ENCODE peak calls at places on chromosomes 11 and 22, in six cellular contexts. One of them, this sample, is unnamed.

GRCh38 chr22:49660794-49661781 is 166.6 kb downstream of the BRD1 start:
- DNase-seq in tibial artery: peak; percentile 56
- DNase-seq in lower lobe of right lung: peak; percentile 37
- DNase-seq in cardiac muscle cell: no peak
- DNase-seq in SK-N-SH: no peak
- DNase-seq in stomach: no peak
- DNase-seq in this sample: no peak

GRCh38 chr11:10261821-10262220 is 32.2 kb downstream of the SBF2 start:
- DNase-seq in stomach: no peak
- DNase-seq in tibial artery: no peak
- DNase-seq in lower lobe of right lung: no peak
- DNase-seq in cardiac muscle cell: no peak
- DNase-seq in SK-N-SH: no peak
- DNase-seq in this sample: no peak

GRCh38 chr11:33941637-33942160 is 49.8 kb upstream of the LMO2 start:
- DNase-seq in stomach: no peak
- DNase-seq in lower lobe of right lung: no peak
- DNase-seq in SK-N-SH: peak; percentile 56
- DNase-seq in tibial artery: no peak
- DNase-seq in cardiac muscle cell: no peak
- DNase-seq in this sample: no peak

GRCh38 chr11:37914859-37915258 is 1316.8 kb upstream of the RAG2 start:
- DNase-seq in SK-N-SH: peak; percentile 7
- DNase-seq in tibial artery: no peak
- DNase-seq in cardiac muscle cell: no peak
- DNase-seq in stomach: no peak
- DNase-seq in lower lobe of right lung: no peak
- DNase-seq in this sample: no peak

GRCh38 chr22:46036558-46037408 is 59.8 kb upstream of the WNT7B start:
- DNase-seq in tibial artery: peak; percentile 73
- DNase-seq in stomach: peak; percentile 58
- DNase-seq in SK-N-SH: peak; percentile 69
- DNase-seq in cardiac muscle cell: peak; percentile 39
- DNase-seq in lower lobe of right lung: no peak
- DNase-seq in this sample: peak; percentile 40

GRCh38 chr22:39308614-39309363 is 10.6 kb downstream of the RPL3 start:
- DNase-seq in stomach: peak; percentile 59
- DNase-seq in tibial artery: peak; percentile 90
- DNase-seq in lower lobe of right lung: peak; percentile 69
- DNase-seq in cardiac muscle cell: no peak
- DNase-seq in SK-N-SH: no peak
- DNase-seq in this sample: no peak

GRCh38 chr11:131668867-131669780 is 298.7 kb downstream of the NTM start:
- DNase-seq in tibial artery: peak; percentile 52
- DNase-seq in lower lobe of right lung: peak; percentile 61
- DNase-seq in cardiac muscle cell: peak; percentile 67
- DNase-seq in stomach: peak; percentile 40
- DNase-seq in SK-N-SH: peak; percentile 60
- DNase-seq in this sample: no peak

GRCh38 chr11:77250881-77251640 is 50.4 kb downstream of the GDPD4 start:
- DNase-seq in cardiac muscle cell: no peak
- DNase-seq in SK-N-SH: no peak
- DNase-seq in stomach: no peak
- DNase-seq in tibial artery: no peak
- DNase-seq in lower lobe of right lung: no peak
- DNase-seq in this sample: no peak

GRCh38 chr22:27192135-27192900 is 534.9 kb downstream of the MIAT start:
- DNase-seq in SK-N-SH: no peak
- DNase-seq in lower lobe of right lung: no peak
- DNase-seq in cardiac muscle cell: no peak
- DNase-seq in stomach: no peak
- DNase-seq in tibial artery: no peak
- DNase-seq in this sample: no peak

GRCh38 chr11:113384551-113384950 is 3.0 kb upstream of the ANKK1 start:
- DNase-seq in SK-N-SH: no peak
- DNase-seq in lower lobe of right lung: no peak
- DNase-seq in tibial artery: no peak
- DNase-seq in cardiac muscle cell: peak; percentile 17
- DNase-seq in stomach: no peak
- DNase-seq in this sample: no peak

GRCh38 chr22:17665248-17665647 is 26.7 kb downstream of the BCL2L13 start:
- DNase-seq in SK-N-SH: no peak
- DNase-seq in lower lobe of right lung: no peak
- DNase-seq in stomach: no peak
- DNase-seq in tibial artery: no peak
- DNase-seq in cardiac muscle cell: no peak
- DNase-seq in this sample: no peak
- H3K9me3 ChIP-seq in SK-N-SH: no peaks in the 10 kb centered on the region
- H3K9me3 ChIP-seq in lower lobe of right lung: no peaks in the 10 kb centered on the region
- H3K9me3 ChIP-seq in stomach: no peaks in the 10 kb centered on the region
- H3K9me3 ChIP-seq in tibial artery: no peaks in the 10 kb centered on the region
- H3K9me3 ChIP-seq in cardiac muscle cell: no peaks in the 10 kb centered on the region
- H3K9me3 ChIP-seq in this sample: no peaks in the 10 kb centered on the region

GRCh38 chr11:60371854-60372253 is 6.5 kb upstream of the MS4A7 start:
- DNase-seq in lower lobe of right lung: no peak
- DNase-seq in tibial artery: no peak
- DNase-seq in SK-N-SH: no peak
- DNase-seq in cardiac muscle cell: no peak
- DNase-seq in stomach: no peak
- DNase-seq in this sample: no peak

GRCh38 chr11:60378359-60378758 is at the start of gene MS4A7:
- DNase-seq in SK-N-SH: no peak
- DNase-seq in tibial artery: peak; percentile 72
- DNase-seq in cardiac muscle cell: no peak
- DNase-seq in stomach: no peak
- DNase-seq in lower lobe of right lung: peak; percentile 70
- DNase-seq in this sample: no peak

GRCh38 chr11:60377737-60378136 is 595 bp upstream of the MS4A7 start:
- DNase-seq in SK-N-SH: no peak
- DNase-seq in lower lobe of right lung: peak; percentile 79
- DNase-seq in stomach: no peak
- DNase-seq in tibial artery: peak; percentile 81
- DNase-seq in cardiac muscle cell: no peak
- DNase-seq in this sample: no peak

GRCh38 chr11:60372767-60373166 is 5.6 kb upstream of the MS4A7 start:
- DNase-seq in cardiac muscle cell: no peak
- DNase-seq in lower lobe of right lung: no peak
- DNase-seq in tibial artery: no peak
- DNase-seq in SK-N-SH: no peak
- DNase-seq in stomach: no peak
- DNase-seq in this sample: no peak

GRCh38 chr11:60376601-60377000 is 1.7 kb upstream of the MS4A7 start:
- DNase-seq in tibial artery: no peak
- DNase-seq in lower lobe of right lung: no peak
- DNase-seq in stomach: no peak
- DNase-seq in cardiac muscle cell: no peak
- DNase-seq in SK-N-SH: no peak
- DNase-seq in this sample: no peak
- H3K9me3 ChIP-seq in tibial artery: no peaks in the 10 kb centered on the region
- H3K9me3 ChIP-seq in lower lobe of right lung: no peaks in the 10 kb centered on the region
- H3K9me3 ChIP-seq in stomach: no peaks in the 10 kb centered on the region
- H3K9me3 ChIP-seq in cardiac muscle cell: no peaks in the 10 kb centered on the region
- H3K9me3 ChIP-seq in SK-N-SH: no peaks in the 10 kb centered on the region
- H3K9me3 ChIP-seq in this sample: no peaks in the 10 kb centered on the region

GRCh38 chr22:47322854-47323253 is 560.4 kb downstream of the TBC1D22A start:
- DNase-seq in lower lobe of right lung: no peak
- DNase-seq in tibial artery: no peak
- DNase-seq in cardiac muscle cell: no peak
- DNase-seq in stomach: no peak
- DNase-seq in SK-N-SH: no peak
- DNase-seq in this sample: no peak

GRCh38 chr22:47324435-47324990 is 562.1 kb downstream of the TBC1D22A start:
- DNase-seq in lower lobe of right lung: no peak
- DNase-seq in cardiac muscle cell: no peak
- DNase-seq in SK-N-SH: no peak
- DNase-seq in tibial artery: no peak
- DNase-seq in stomach: no peak
- DNase-seq in this sample: no peak

GRCh38 chr22:47327241-47327640 is 564.8 kb downstream of the TBC1D22A start:
- DNase-seq in tibial artery: no peak
- DNase-seq in cardiac muscle cell: no peak
- DNase-seq in lower lobe of right lung: no peak
- DNase-seq in stomach: no peak
- DNase-seq in SK-N-SH: no peak
- DNase-seq in this sample: no peak

GRCh38 chr22:47323518-47323917 is 561.1 kb downstream of the TBC1D22A start:
- DNase-seq in lower lobe of right lung: no peak
- DNase-seq in SK-N-SH: no peak
- DNase-seq in stomach: no peak
- DNase-seq in cardiac muscle cell: no peak
- DNase-seq in tibial artery: no peak
- DNase-seq in this sample: no peak

GRCh38 chr22:47325249-47325648 is 562.8 kb downstream of the TBC1D22A start:
- DNase-seq in SK-N-SH: no peak
- DNase-seq in cardiac muscle cell: no peak
- DNase-seq in stomach: no peak
- DNase-seq in tibial artery: no peak
- DNase-seq in lower lobe of right lung: no peak
- DNase-seq in this sample: no peak
- H3K9me3 ChIP-seq in SK-N-SH: peaks cover 4% of the 10 kb centered on the region
- H3K9me3 ChIP-seq in cardiac muscle cell: no peaks in the 10 kb centered on the region
- H3K9me3 ChIP-seq in stomach: peaks cover 25% of the 10 kb centered on the region
- H3K9me3 ChIP-seq in tibial artery: peaks cover 19% of the 10 kb centered on the region
- H3K9me3 ChIP-seq in lower lobe of right lung: peaks cover 13% of the 10 kb centered on the region
- H3K9me3 ChIP-seq in this sample: peaks cover 5% of the 10 kb centered on the region

DNA sequence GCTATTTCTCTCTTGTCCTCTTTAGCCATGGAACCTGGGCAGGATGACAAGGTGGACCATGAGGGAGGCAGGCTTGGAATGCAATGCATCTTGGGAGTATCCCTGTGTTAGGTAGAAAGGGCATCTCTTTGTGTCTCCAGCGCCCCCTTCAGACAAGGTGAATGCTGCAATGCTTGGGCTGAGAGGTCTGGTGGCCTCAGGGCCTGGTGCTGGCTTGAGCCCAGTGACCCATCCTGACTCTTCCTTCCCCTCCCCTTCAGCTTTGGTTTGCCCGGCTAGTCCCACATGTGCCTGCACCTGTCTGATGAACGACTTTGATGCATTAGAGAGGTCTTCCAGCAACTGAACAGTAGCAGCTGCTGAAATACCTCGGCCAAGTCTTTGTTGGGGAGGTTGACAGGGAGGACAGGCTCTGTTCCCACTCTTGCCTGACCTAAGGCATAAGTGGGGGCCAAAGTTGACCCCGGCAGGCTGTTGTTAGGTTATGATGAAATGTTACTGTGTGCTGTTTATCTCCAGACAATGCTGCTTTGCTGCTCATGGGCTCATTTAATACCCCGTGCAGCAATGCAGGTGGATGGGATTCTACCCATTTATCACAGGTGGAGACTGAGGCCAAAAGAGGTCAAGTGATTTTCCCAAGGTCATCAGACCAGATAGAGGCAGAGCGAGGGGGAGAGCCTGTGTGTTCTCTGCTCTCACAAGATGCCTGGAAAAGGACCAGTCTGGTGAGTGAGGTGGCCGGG is 22.5 kb downstream of the MYO18B start:
- DNase-seq in lower lobe of right lung: no peak
- DNase-seq in SK-N-SH: peak; percentile 42
- DNase-seq in tibial artery: no peak
- DNase-seq in cardiac muscle cell: no peak
- DNase-seq in stomach: no peak
- DNase-seq in this sample: no peak
- H3K9me3 ChIP-seq in lower lobe of right lung: peaks cover 14% of the 10 kb centered on the region
- H3K9me3 ChIP-seq in SK-N-SH: no peaks in the 10 kb centered on the region
- H3K9me3 ChIP-seq in tibial artery: peaks cover 17% of the 10 kb centered on the region
- H3K9me3 ChIP-seq in cardiac muscle cell: no peaks in the 10 kb centered on the region
- H3K9me3 ChIP-seq in stomach: peaks cover 21% of the 10 kb centered on the region
- H3K9me3 ChIP-seq in this sample: peaks cover 2% of the 10 kb centered on the region

GRCh38 chr11:114623720-114624119 is 28.1 kb upstream of the NXPE4 start:
- DNase-seq in SK-N-SH: no peak
- DNase-seq in tibial artery: no peak
- DNase-seq in lower lobe of right lung: no peak
- DNase-seq in stomach: no peak
- DNase-seq in cardiac muscle cell: no peak
- DNase-seq in this sample: no peak
- H3K9me3 ChIP-seq in SK-N-SH: no peaks in the 10 kb centered on the region
- H3K9me3 ChIP-seq in tibial artery: no peaks in the 10 kb centered on the region
- H3K9me3 ChIP-seq in lower lobe of right lung: no peaks in the 10 kb centered on the region
- H3K9me3 ChIP-seq in stomach: peaks cover 17% of the 10 kb centered on the region
- H3K9me3 ChIP-seq in cardiac muscle cell: peaks cover 7% of the 10 kb centered on the region
- H3K9me3 ChIP-seq in this sample: peaks cover 4% of the 10 kb centered on the region

GRCh38 chr22:47888807-47889206 is 1126.4 kb downstream of the TBC1D22A start:
- DNase-seq in stomach: no peak
- DNase-seq in SK-N-SH: no peak
- DNase-seq in lower lobe of right lung: no peak
- DNase-seq in cardiac muscle cell: no peak
- DNase-seq in tibial artery: no peak
- DNase-seq in this sample: no peak

GRCh38 chr22:47891609-47892008 is 1129.2 kb downstream of the TBC1D22A start:
- DNase-seq in tibial artery: no peak
- DNase-seq in lower lobe of right lung: no peak
- DNase-seq in cardiac muscle cell: no peak
- DNase-seq in SK-N-SH: no peak
- DNase-seq in stomach: no peak
- DNase-seq in this sample: no peak
- H3K9me3 ChIP-seq in tibial artery: no peaks in the 10 kb centered on the region
- H3K9me3 ChIP-seq in lower lobe of right lung: no peaks in the 10 kb centered on the region
- H3K9me3 ChIP-seq in cardiac muscle cell: no peaks in the 10 kb centered on the region
- H3K9me3 ChIP-seq in SK-N-SH: peaks cover 14% of the 10 kb centered on the region
- H3K9me3 ChIP-seq in stomach: peaks cover 15% of the 10 kb centered on the region
- H3K9me3 ChIP-seq in this sample: no peaks in the 10 kb centered on the region

GRCh38 chr11:35950082-35950481 is 6.2 kb downstream of the LDLRAD3 start:
- DNase-seq in stomach: no peak
- DNase-seq in tibial artery: no peak
- DNase-seq in SK-N-SH: no peak
- DNase-seq in cardiac muscle cell: no peak
- DNase-seq in lower lobe of right lung: no peak
- DNase-seq in this sample: no peak
- H3K9me3 ChIP-seq in stomach: no peaks in the 10 kb centered on the region
- H3K9me3 ChIP-seq in tibial artery: no peaks in the 10 kb centered on the region
- H3K9me3 ChIP-seq in SK-N-SH: no peaks in the 10 kb centered on the region
- H3K9me3 ChIP-seq in cardiac muscle cell: no peaks in the 10 kb centered on the region
- H3K9me3 ChIP-seq in lower lobe of right lung: no peaks in the 10 kb centered on the region
- H3K9me3 ChIP-seq in this sample: no peaks in the 10 kb centered on the region

GRCh38 chr22:47965066-47965465 is 1202.6 kb downstream of the TBC1D22A start:
- DNase-seq in lower lobe of right lung: no peak
- DNase-seq in cardiac muscle cell: no peak
- DNase-seq in SK-N-SH: no peak
- DNase-seq in tibial artery: no peak
- DNase-seq in stomach: no peak
- DNase-seq in this sample: no peak

GRCh38 chr22:47967841-47968240 is 1205.4 kb downstream of the TBC1D22A start:
- DNase-seq in lower lobe of right lung: no peak
- DNase-seq in stomach: no peak
- DNase-seq in cardiac muscle cell: no peak
- DNase-seq in SK-N-SH: no peak
- DNase-seq in tibial artery: no peak
- DNase-seq in this sample: no peak

GRCh38 chr22:47966316-47966715 is 1203.9 kb downstream of the TBC1D22A start:
- DNase-seq in lower lobe of right lung: no peak
- DNase-seq in stomach: no peak
- DNase-seq in SK-N-SH: no peak
- DNase-seq in cardiac muscle cell: no peak
- DNase-seq in tibial artery: no peak
- DNase-seq in this sample: no peak

GRCh38 chr22:47963660-47964059 is 1201.2 kb downstream of the TBC1D22A start:
- DNase-seq in cardiac muscle cell: no peak
- DNase-seq in lower lobe of right lung: no peak
- DNase-seq in tibial artery: no peak
- DNase-seq in SK-N-SH: no peak
- DNase-seq in stomach: no peak
- DNase-seq in this sample: no peak

GRCh38 chr22:47965896-47966295 is 1203.4 kb downstream of the TBC1D22A start:
- DNase-seq in tibial artery: no peak
- DNase-seq in stomach: no peak
- DNase-seq in cardiac muscle cell: no peak
- DNase-seq in SK-N-SH: no peak
- DNase-seq in lower lobe of right lung: no peak
- DNase-seq in this sample: no peak
- H3K9me3 ChIP-seq in tibial artery: no peaks in the 10 kb centered on the region
- H3K9me3 ChIP-seq in stomach: no peaks in the 10 kb centered on the region
- H3K9me3 ChIP-seq in cardiac muscle cell: peaks cover 3% of the 10 kb centered on the region
- H3K9me3 ChIP-seq in SK-N-SH: no peaks in the 10 kb centered on the region
- H3K9me3 ChIP-seq in lower lobe of right lung: no peaks in the 10 kb centered on the region
- H3K9me3 ChIP-seq in this sample: no peaks in the 10 kb centered on the region

GRCh38 chr11:61118004-61118403 is 15.7 kb downstream of the CD5 start:
- DNase-seq in tibial artery: no peak
- DNase-seq in cardiac muscle cell: no peak
- DNase-seq in lower lobe of right lung: no peak
- DNase-seq in stomach: no peak
- DNase-seq in SK-N-SH: no peak
- DNase-seq in this sample: no peak
- H3K9me3 ChIP-seq in tibial artery: no peaks in the 10 kb centered on the region
- H3K9me3 ChIP-seq in cardiac muscle cell: no peaks in the 10 kb centered on the region
- H3K9me3 ChIP-seq in lower lobe of right lung: no peaks in the 10 kb centered on the region
- H3K9me3 ChIP-seq in stomach: no peaks in the 10 kb centered on the region
- H3K9me3 ChIP-seq in SK-N-SH: no peaks in the 10 kb centered on the region
- H3K9me3 ChIP-seq in this sample: no peaks in the 10 kb centered on the region

This sample was measured in T-helper 17 cell.